ENCODE peak calls at places on chromosomes 2 and 18, in eight cellular contexts. H is GM12878, E is vagina, W is cardiac fibroblast, Y is fibroblast of mammary gland, X is A549, M is endodermal cell, I is kidney. C is an unnamed sample.

GRCh38 chr2:180077295-180077906 is 70.3 kb upstream of the CWC22 start:
- DNase-seq in Y (peak; percentile 43), H (no peak), E (no peak), W (peak; percentile 54), I (no peak), X (peak; percentile 9), M (no peak), C (peak; percentile 61)

GRCh38 chr2:166653185-166653813 is 159.2 kb upstream of the SCN7A start:
- DNase-seq in W (peak; percentile 40), I (no peak), H (no peak), Y (peak; percentile 43), E (no peak), X (no peak), M (no peak), C (peak; percentile 64)

GRCh38 chr2:11571170-11571569 is 37.3 kb downstream of the GREB1 start:
- DNase-seq in I (peak; percentile 16), X (no peak), Y (no peak), W (no peak), E (no peak), H (no peak), M (no peak), C (no peak)

GRCh38 chr18:80169607-80170006 is 60.5 kb downstream of the ADNP2 start:
- DNase-seq in Y (peak; percentile 41), H (no peak), M (no peak), W (no peak), X (no peak), E (no peak), I (peak; percentile 50), C (no peak)

GRCh38 chr2:220078439-220078838 is 451.0 kb downstream of the SLC4A3 start:
- DNase-seq in W (peak; percentile 58), X (no peak), Y (peak; percentile 49), I (no peak), M (no peak), E (no peak), H (no peak), C (peak; percentile 7)

GRCh38 chr2:108813732-108814131 is 27.2 kb downstream of the CCDC138 start:
- DNase-seq in H (no peak), E (no peak), M (no peak), I (no peak), X (no peak), W (no peak), Y (peak; percentile 11), C (no peak)

GRCh38 chr2:26139269-26140183 is 33.4 kb upstream of the GAREM2 start:
- DNase-seq in I (no peak), X (peak; percentile 44), M (no peak), W (no peak), E (no peak), Y (peak; percentile 8), H (no peak), C (no peak)

GRCh38 chr2:108575132-108575966 is 41.1 kb downstream of the LIMS1 start:
- DNase-seq in X (peak; percentile 25), Y (peak; percentile 81), M (no peak), H (peak; percentile 70), E (no peak), W (peak; percentile 42), I (no peak), C (peak; percentile 83)

GRCh38 chr2:240601831-240602160 is 15.3 kb downstream of the CAPN10 start:
- DNase-seq in M (no peak), Y (no peak), I (peak; percentile 72), E (no peak), W (no peak), X (no peak), H (no peak), C (no peak)

GRCh38 chr2:8575011-8575750 is 106.7 kb upstream of the ID2 start:
- DNase-seq in Y (peak; percentile 29), E (no peak), I (no peak), M (no peak), H (no peak), W (peak; percentile 16), X (no peak), C (no peak)

GRCh38 chr2:241559489-241560180 is 1.1 kb downstream of the BOK start:
- DNase-seq in X (peak; percentile 60), Y (peak; percentile 39), M (peak; percentile 80), I (peak; percentile 84), H (no peak), W (peak; percentile 60), E (no peak), C (peak; percentile 54)

GRCh38 chr18:54220406-54220805 is 4.1 kb downstream of the MBD2 start:
- DNase-seq in M (no peak), X (no peak), H (no peak), E (no peak), I (no peak), W (no peak), Y (no peak), C (no peak)

GRCh38 chr18:54228364-54228763 is 3.9 kb upstream of the MBD2 start:
- DNase-seq in H (no peak), E (no peak), I (no peak), W (no peak), X (no peak), Y (no peak), M (peak; percentile 89), C (no peak)

GRCh38 chr18:54223568-54224241 is 764 bp downstream of the MBD2 start:
- DNase-seq in I (peak; percentile 82), E (no peak), Y (peak; percentile 97), W (peak; percentile 92), X (peak; percentile 46), H (no peak), M (peak; percentile 74), C (peak; percentile 96)

GRCh38 chr18:54222922-54223567 is 1.4 kb downstream of the MBD2 start:
- DNase-seq in W (no peak), E (no peak), X (peak; percentile 11), M (no peak), Y (no peak), H (peak; percentile 78), I (no peak), C (no peak)

GRCh38 chr18:54224379-54225014 is at the start of gene MBD2:
- DNase-seq in W (peak; percentile 97), E (peak; percentile 93), H (peak; percentile 76), I (peak; percentile 98), X (peak; percentile 92), M (peak; percentile 98), Y (peak; percentile 92), C (peak; percentile 96)
- TF ChIP-seq CTCF in W (no peak), E (no peak), H (peak; percentile 10), I (no peak), X (no peak), M (peak; percentile 45), Y (peak; percentile 1), C (peak; percentile 35)

DNA sequence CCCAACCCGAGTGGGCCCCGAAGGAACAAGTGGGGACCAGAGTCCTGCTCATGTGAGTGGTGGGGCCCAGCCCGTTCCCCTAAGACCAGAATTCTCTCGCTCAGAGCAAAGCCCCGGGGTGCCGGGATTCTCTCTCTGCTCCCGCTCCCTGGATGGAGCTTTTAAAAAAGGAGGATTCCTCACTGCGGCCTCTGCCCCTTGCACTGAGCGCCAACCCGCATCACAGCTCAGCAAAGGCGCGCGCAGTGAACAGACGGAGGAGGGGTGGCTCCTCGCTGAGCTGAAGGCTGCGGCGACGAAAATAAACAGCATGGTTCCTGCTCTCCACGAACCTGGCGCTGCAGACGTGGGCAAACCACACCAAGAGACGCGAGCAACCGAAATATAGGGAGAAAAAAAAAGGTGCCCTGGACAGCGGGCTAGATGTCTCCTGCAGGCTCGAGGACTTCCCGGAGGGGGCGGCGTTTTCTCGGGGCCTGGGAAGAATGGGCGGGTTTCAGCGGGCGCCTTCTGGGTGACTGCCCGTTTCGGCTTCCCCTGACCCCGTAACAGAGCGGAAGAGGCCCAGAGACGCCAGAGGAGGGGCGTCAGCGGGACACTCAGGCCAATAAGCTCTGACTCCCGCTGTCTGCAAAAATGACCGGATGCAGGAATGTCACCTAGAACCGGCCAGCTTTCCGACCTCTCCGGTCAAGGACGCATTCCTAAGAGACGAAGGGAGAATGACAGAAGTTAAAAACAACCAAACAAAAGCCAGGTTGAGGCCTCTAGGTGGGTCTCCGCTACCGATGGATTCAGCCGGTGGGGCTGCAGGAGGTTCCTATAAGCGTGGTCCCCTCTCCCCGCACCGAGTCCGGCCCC is 819 bp upstream of the KLF11 start:
- DNase-seq in E (no peak), X (no peak), W (peak; percentile 90), M (peak; percentile 91), I (peak; percentile 96), H (no peak), Y (peak; percentile 57), C (peak; percentile 80)
- H3K4me3 ChIP-seq in E (peak overlapping the region; percentile 56), X (peak overlapping the region; percentile 89), W (peak overlapping the region; percentile 43), M (peak overlapping the region; percentile 81), I (peak overlapping the region; percentile 73), H (peak overlapping the region; percentile 4), Y (peak overlapping the region; percentile 36), C (peak overlapping the region; percentile 49)

GRCh38 chr2:205768815-205769493 is 86.7 kb downstream of the NRP2 start:
- DNase-seq in H (no peak), W (no peak), Y (peak; percentile 75), X (no peak), E (no peak), M (no peak), I (no peak), C (peak; percentile 81)

GRCh38 chr2:205766765-205767359 is 84.6 kb downstream of the NRP2 start:
- DNase-seq in W (peak; percentile 75), H (no peak), M (peak; percentile 84), X (peak; percentile 62), Y (peak; percentile 69), E (no peak), I (no peak), C (peak; percentile 82)

GRCh38 chr2:205769494-205769848 is 87.2 kb downstream of the NRP2 start:
- DNase-seq in I (no peak), H (no peak), E (no peak), Y (peak; percentile 83), M (no peak), W (peak; percentile 74), X (no peak), C (peak; percentile 89)

GRCh38 chr2:205767617-205768016 is 85.3 kb downstream of the NRP2 start:
- DNase-seq in E (no peak), Y (no peak), X (no peak), H (no peak), W (no peak), M (no peak), I (no peak), C (no peak)

DNA sequence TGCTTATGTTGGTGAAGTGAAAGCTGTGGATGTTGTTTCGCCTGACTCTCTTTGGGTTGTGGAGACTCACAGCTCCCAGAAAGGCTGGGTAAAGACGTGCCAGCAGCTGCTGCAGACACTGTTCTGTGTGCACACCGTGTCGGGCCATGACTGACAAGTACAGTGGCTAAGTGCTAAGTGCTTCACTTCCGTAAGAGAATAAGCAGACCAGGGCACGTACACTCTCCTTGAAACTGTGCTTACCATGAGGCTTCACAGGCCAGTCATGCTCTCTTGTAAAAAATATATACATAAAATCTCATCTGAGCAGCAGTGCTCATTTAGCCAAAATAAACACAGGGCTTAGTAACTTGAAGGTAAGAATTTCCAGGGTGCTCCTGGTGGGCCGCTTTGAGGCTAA is 86.0 kb downstream of the NRP2 start:
- DNase-seq in M (no peak), H (no peak), Y (no peak), W (no peak), I (no peak), X (no peak), E (no peak), C (no peak)
- TF ChIP-seq CTCF in M (no peak), H (no peak), Y (no peak), W (no peak), I (no peak), X (no peak), E (no peak), C (no peak)

DNA sequence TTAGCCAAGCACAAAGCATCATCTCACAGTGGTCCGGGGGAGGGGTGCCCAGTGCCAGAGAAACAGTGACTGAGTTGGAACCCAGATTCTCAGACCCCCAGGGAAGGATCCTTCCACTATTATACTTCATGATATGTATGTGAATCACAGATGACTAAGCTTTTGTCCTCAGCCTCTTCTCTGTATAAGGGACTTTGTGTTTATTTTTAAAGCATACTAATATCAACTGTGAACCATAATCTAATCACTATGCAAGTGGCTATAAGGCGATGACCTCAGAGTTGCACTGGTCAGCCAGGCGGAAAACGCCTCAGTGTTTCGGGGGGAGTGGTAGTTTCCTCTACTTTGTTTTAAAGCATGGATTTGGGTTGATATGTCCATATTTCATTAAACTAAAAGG is 160.4 kb upstream of the TMEM200C start:
- DNase-seq in W (peak; percentile 22), I (no peak), X (no peak), E (no peak), M (no peak), Y (peak; percentile 91), H (no peak), C (peak; percentile 44)
- H3K4me3 ChIP-seq in W (no peak overlapping the region), I (no peak overlapping the region), X (no peak overlapping the region), E (no peak overlapping the region), M (no peak overlapping the region), Y (no peak overlapping the region), H (no peak overlapping the region), C (peak overlapping the region; percentile 14)

C was measured in choroid plexus epithelial cell.